ENCODE peak calls at places on chromosomes 1 and 21, in eight cellular contexts. Z is NCI-H1048; N is choroid plexus epithelial cell; K is activated CD4-positive, alpha-beta T cell treated with anti-CD3 and anti-CD28 coated beads for 36 hours; M is lower lobe of right lung; G is cerebellum; X is neural crest cell; B is spleen. R is an unnamed sample.

GRCh38 chr1:202569393-202570322 is 140.6 kb downstream of the SYT2 start:
- DNase-seq in Z (no peak), N (no peak), K (no peak), M (no peak), G (no peak), X (no peak), B (no peak), R (no peak)

GRCh38 chr1:115677172-115677542 is 35.4 kb downstream of the VANGL1 start:
- DNase-seq in Z (no peak), N (peak), K (no peak), M (no peak), G (no peak), X (peak), B (no peak), R (no peak)

GRCh38 chr1:89844236-89844807 is 23.5 kb downstream of the LRRC8D start:
- DNase-seq in Z (no peak), N (peak), K (peak), M (no peak), G (no peak), X (no peak), B (no peak), R (no peak)

GRCh38 chr1:209743145-209743482 is 12.7 kb upstream of the TRAF3IP3 start:
- DNase-seq in Z (no peak), N (peak), K (no peak), M (no peak), G (no peak), X (no peak), B (no peak), R (no peak)

GRCh38 chr1:198056255-198056654 is 100.5 kb upstream of the NEK7 start:
- DNase-seq in Z (no peak), N (no peak), K (peak), M (no peak), G (no peak), X (no peak), B (no peak), R (peak)

GRCh38 chr21:36209626-36210171 is 53.1 kb downstream of the DOP1B start:
- DNase-seq in Z (no peak), N (peak), K (peak), M (peak), G (peak), X (no peak), B (no peak), R (no peak)

GRCh38 chr1:35600593-35600992 is 27.5 kb downstream of the TFAP2E start:
- DNase-seq in Z (no peak), N (no peak), K (no peak), M (no peak), G (no peak), X (no peak), B (no peak), R (no peak)

GRCh38 chr21:36701912-36702621 is 3.2 kb downstream of the SIM2 start:
- DNase-seq in Z (no peak), N (no peak), K (peak), M (no peak), G (no peak), X (no peak), B (no peak), R (no peak)

GRCh38 chr1:51922040-51922439 is 43.5 kb upstream of the NRDC start:
- DNase-seq in Z (no peak), N (no peak), K (no peak), M (no peak), G (no peak), X (no peak), B (no peak), R (no peak)

GRCh38 chr1:6955357-6956154 is 170.3 kb downstream of the CAMTA1 start:
- DNase-seq in Z (no peak), N (no peak), K (no peak), M (no peak), G (no peak), X (no peak), B (no peak), R (no peak)

GRCh38 chr1:212975607-212975918 is 25.2 kb downstream of the VASH2 start:
- DNase-seq in Z (no peak), N (no peak), K (no peak), M (no peak), G (no peak), X (no peak), B (no peak), R (no peak)

R was measured in GM06990.